ENCODE peak calls at places on chromosomes 5 and 9, in seven cellular contexts. L is WTC11; X is dorsolateral prefrontal cortex; K is pancreas; U is CD4-positive, alpha-beta T cell; C is colonic mucosa; N is activated CD8-positive, alpha-beta T cell treated with anti-CD3 and anti-CD28 coated beads for 36 hours. H is an unnamed sample.

GRCh38 chr5:96896806-96897205 is 20.5 kb downstream of the ERAP2 start:
- DNase-seq in X (no peak), L (no peak), K (no peak), N (peak), U (no peak), C (no peak), H (peak)

GRCh38 chr5:67015577-67016290 is 180.9 kb downstream of the CD180 start:
- DNase-seq in N (no peak), L (no peak), C (no peak), U (no peak), K (no peak), X (no peak), H (no peak)

GRCh38 chr9:113238202-113238858 is 17.0 kb downstream of the SLC31A1 start:
- DNase-seq in K (no peak), X (no peak), L (no peak), N (no peak), U (no peak), C (no peak), H (no peak)

GRCh38 chr5:163531272-163531671 is 25.9 kb downstream of the MAT2B start:
- DNase-seq in N (no peak), X (no peak), C (no peak), L (no peak), K (no peak), U (no peak), H (no peak)

GRCh38 chr5:83321656-83322055 is 149.9 kb upstream of the VCAN start:
- DNase-seq in K (no peak), L (no peak), U (no peak), C (no peak), X (no peak), N (no peak), H (no peak)

GRCh38 chr5:151191661-151192060 is 32.2 kb downstream of the CCDC69 start:
- DNase-seq in X (no peak), L (no peak), N (no peak), U (no peak), C (no peak), K (no peak), H (no peak)

GRCh38 chr5:57600321-57600720 is 117.7 kb upstream of the ACTBL2 start:
- DNase-seq in L (no peak), N (no peak), X (no peak), K (no peak), U (no peak), C (no peak), H (no peak)

GRCh38 chr5:80865547-80865946 is 94.6 kb upstream of the RASGRF2 start:
- DNase-seq in C (no peak), X (no peak), K (no peak), L (no peak), N (no peak), U (no peak), H (no peak)

GRCh38 chr5:145937432-145938250 is 1.3 kb downstream of the SH3RF2 start:
- DNase-seq in X (no peak), U (no peak), L (peak), K (peak), N (peak), C (peak), H (peak)

GRCh38 chr5:149392718-149393117 is 13.6 kb upstream of the IL17B start:
- DNase-seq in C (no peak), U (no peak), N (no peak), K (no peak), X (no peak), L (no peak), H (peak)

GRCh38 chr9:123356851-123357747 is 1.1 kb downstream of the CRB2 start:
- DNase-seq in X (no peak), U (no peak), C (no peak), N (no peak), L (no peak), K (no peak), H (no peak)

GRCh38 chr5:90514520-90514919 is 14.9 kb downstream of the LYSMD3 start:
- DNase-seq in X (no peak), N (no peak), U (no peak), K (no peak), C (no peak), L (no peak), H (no peak)

GRCh38 chr5:35651002-35651756 is 33.5 kb downstream of the SPEF2 start:
- DNase-seq in C (peak), L (peak), K (no peak), X (no peak), U (peak), N (peak), H (peak)
- TF ChIP-seq CTCF in C (peak), L (peak), K (no peak), X (peak), U (peak), N (peak), H (peak)

GRCh38 chr5:2748180-2748840 is 3.2 kb downstream of the IRX2 start:
- DNase-seq in X (no peak), K (no peak), U (no peak), L (no peak), N (no peak), C (no peak), H (no peak)

GRCh38 chr5:2747372-2748179 is 3.9 kb downstream of the IRX2 start:
- DNase-seq in K (no peak), N (no peak), X (no peak), L (no peak), U (no peak), C (no peak), H (no peak)

GRCh38 chr5:2744485-2744884 is 7.0 kb downstream of the IRX2 start:
- DNase-seq in K (no peak), C (no peak), X (no peak), L (no peak), U (no peak), N (no peak), H (no peak)

GRCh38 chr5:2748841-2749513 is 2.5 kb downstream of the IRX2 start:
- DNase-seq in C (no peak), N (no peak), K (no peak), L (no peak), U (no peak), X (no peak), H (no peak)

DNA sequence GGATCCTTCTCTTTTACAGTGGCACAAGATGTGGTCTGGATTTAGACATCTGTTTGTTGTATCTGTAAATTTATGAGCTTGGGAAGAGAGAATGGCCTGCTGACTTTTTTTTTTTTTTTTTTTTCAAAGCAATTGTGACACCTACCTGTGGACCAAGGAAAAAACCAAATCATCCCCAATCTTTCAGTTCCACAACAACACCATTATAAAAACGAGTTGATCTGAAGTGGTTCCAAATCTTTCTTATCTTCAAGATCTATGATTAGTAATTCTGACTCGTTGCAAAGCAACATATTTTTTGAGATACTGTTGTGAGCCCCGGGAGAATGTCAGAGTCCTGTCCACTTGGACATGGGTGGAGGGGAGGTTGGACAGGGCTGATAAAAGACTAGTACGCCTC is 4.8 kb downstream of the IRX2 start:
- DNase-seq in K (no peak), U (no peak), N (no peak), L (no peak), X (no peak), C (no peak), H (no peak)
- TF ChIP-seq CTCF in K (no peak), U (no peak), N (no peak), L (no peak), X (no peak), C (no peak), H (no peak)

DNA sequence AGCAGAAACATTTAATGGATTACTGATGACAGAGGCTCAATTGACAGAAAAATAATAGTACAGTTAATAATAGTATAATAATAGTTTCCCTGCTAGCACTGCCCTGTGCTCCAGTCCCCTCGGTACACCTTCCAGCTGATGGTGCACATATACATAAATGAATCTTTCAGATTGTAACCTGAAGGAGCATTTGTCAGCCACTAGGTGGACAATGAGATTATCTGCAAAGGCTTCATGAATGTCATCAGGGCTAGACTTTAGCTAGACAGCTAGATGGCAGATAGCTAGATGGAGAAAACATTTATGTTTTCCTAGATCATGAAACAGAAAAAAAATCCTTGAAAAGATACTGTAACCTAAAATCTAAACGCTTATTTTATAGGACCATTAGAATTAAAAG is 304.4 kb upstream of the SMC2 start:
- DNase-seq in U (no peak), L (no peak), C (no peak), N (no peak), X (no peak), K (no peak), H (peak)
- TF ChIP-seq CTCF in U (no peak), L (no peak), C (peak), N (peak), X (no peak), K (no peak), H (peak)

DNA sequence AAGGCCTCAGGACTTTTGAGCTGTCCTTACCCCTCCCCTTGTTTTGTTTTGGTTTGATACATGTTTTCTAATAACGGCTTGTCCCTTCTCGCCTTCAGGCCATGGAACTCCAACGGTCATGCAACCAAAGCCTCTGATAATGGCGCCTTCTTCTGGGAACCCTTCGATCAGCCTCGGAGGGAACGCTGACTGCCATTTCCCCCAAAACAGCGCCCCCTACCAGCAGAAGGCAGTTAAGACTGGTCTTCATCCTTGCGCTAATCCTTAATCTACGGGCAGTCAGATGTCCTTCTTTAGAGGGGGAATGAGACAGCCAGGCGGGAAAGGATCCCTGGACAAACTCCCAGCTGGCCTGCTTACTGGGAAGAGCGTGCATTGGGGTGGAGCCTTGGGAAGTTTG is 276.6 kb downstream of the ICE1 start:
- DNase-seq in X (no peak), N (peak), L (peak), K (no peak), U (no peak), C (no peak), H (no peak)
- TF ChIP-seq CTCF in X (no peak), N (no peak), L (peak), K (no peak), U (no peak), C (no peak), H (no peak)

DNA sequence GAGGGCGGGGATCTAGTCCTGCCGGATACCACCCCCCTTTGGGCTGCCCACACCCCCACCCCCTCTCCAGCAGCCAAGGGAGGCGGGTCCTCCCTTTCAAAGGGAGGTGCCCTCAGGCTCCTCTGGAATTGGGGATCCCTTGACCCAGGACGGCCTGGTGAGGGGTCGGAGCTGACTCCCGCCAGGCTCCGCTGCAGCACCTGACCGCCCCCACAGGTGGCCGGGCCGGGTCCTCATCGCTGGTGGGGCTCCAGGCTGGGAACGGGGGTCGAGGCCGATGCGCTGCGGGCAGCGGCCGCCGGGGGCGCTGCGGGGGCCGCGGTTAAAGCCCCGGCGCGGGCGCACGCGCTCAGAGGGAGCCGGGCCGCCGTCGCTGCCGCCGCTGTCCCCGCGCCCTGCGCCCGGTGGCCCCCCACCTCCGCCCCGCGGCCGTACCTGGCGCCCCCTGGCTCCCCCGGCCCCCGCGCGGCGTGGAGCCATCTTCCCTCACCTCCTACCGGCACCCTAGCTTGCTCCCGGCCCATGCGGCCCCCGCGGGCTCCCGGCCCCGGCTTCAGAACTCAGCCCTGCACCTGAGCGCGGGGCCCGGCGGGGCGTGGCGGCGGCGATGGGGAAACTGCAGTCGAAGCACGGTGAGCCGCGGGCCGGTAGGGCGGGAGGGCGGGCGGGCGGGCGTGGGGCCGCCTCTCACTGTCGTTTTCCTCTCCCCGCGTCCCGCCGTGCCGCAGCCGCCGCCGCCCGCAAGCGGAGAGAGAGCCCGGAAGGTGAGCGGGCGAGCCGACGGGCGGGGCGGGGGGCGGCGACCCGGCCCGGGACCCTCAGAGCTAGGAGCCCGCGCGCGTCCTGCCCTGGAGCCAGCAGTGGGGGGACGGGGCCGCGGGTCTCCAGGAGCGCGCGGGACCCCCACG is at the start of gene NKD2:
- DNase-seq in N (peak), U (no peak), L (peak), X (peak), C (peak), K (peak), H (no peak)
- TF ChIP-seq CTCF in N (peak), U (peak), L (peak), X (peak), C (peak), K (peak), H (peak)